ENCODE peak calls at places on chromosomes 11 and 22, in four cellular contexts. F is endothelial cell of umbilical vein, X is K562, D is GM12878. M is an unnamed sample. For H4K20me1, the result is how much of the 10 kb centered on the place peaks cover.

GRCh38 chr11:45021692-45022130 is 71.0 kb upstream of the TP53I11 start:
- DNase-seq in F (peak), D (no peak), X (no peak), M (peak)

GRCh38 chr11:59429924-59430516 is 3.8 kb upstream of the OR5A2 start:
- DNase-seq in X (peak), F (peak), D (peak), M (peak)

GRCh38 chr11:64971421-64972233 is at the start of gene MAJIN:
- DNase-seq in F (peak), X (peak), D (peak), M (peak)

GRCh38 chr11:70111269-70112016 is 33.3 kb downstream of the ANO1 start:
- DNase-seq in D (no peak), F (no peak), X (peak), M (peak)

GRCh38 chr11:132007184-132007583 is 636.8 kb downstream of the NTM start:
- DNase-seq in X (no peak), D (no peak), F (no peak), M (no peak)

GRCh38 chr11:69280994-69281393 is 13.0 kb upstream of the MYEOV start:
- DNase-seq in X (no peak), F (no peak), D (no peak), M (peak)

GRCh38 chr11:65862191-65862735 is 2.0 kb downstream of the MUS81 start:
- DNase-seq in F (no peak), X (no peak), D (no peak), M (no peak)

GRCh38 chr11:119525180-119525854 is 102.3 kb upstream of the THY1 start:
- DNase-seq in D (no peak), X (no peak), F (no peak), M (no peak)

GRCh38 chr11:46895821-46896220 is 22.5 kb downstream of the LRP4 start:
- DNase-seq in F (no peak), D (no peak), X (no peak), M (no peak)

GRCh38 chr11:45180158-45180887 is 33.9 kb downstream of the PRDM11 start:
- DNase-seq in X (no peak), D (no peak), F (peak), M (no peak)

GRCh38 chr11:116166788-116167465 is 605.9 kb downstream of the BUD13 start:
- DNase-seq in D (no peak), X (no peak), F (no peak), M (no peak)

GRCh38 chr11:117200813-117201515 is 1.8 kb downstream of the TAGLN start:
- DNase-seq in D (no peak), F (no peak), X (no peak), M (peak)

GRCh38 chr11:119680899-119681370 is 48.1 kb downstream of the NECTIN1 start:
- DNase-seq in D (no peak), F (no peak), X (no peak), M (peak)

GRCh38 chr11:60831143-60831500 is 10.8 kb upstream of the CCDC86 start:
- DNase-seq in F (peak), X (peak), D (peak), M (peak)

GRCh38 chr11:62707277-62707771 is at the start of the genes BSCL2 and GNG3:
- DNase-seq in X (peak), D (no peak), F (no peak), M (no peak)

GRCh38 chr22:47121791-47122190 is 359.3 kb downstream of the TBC1D22A start:
- DNase-seq in D (no peak), F (no peak), X (no peak), M (no peak)

GRCh38 chr11:45090607-45091006 is 55.8 kb upstream of the PRDM11 start:
- DNase-seq in F (no peak), X (no peak), D (no peak), M (no peak)

GRCh38 chr11:12157241-12157661 is 46.9 kb downstream of the MICAL2 start:
- DNase-seq in D (no peak), X (no peak), F (peak), M (peak)

GRCh38 chr22:45548991-45549736 is 46.5 kb downstream of the FBLN1 start:
- DNase-seq in D (no peak), X (peak), F (no peak), M (peak)

GRCh38 chr11:131966667-131967066 is 596.3 kb downstream of the NTM start:
- DNase-seq in F (no peak), X (no peak), D (no peak), M (no peak)

GRCh38 chr11:119375629-119376196 is 5.8 kb downstream of the USP2 start:
- DNase-seq in X (peak), D (no peak), F (no peak), M (peak)

GRCh38 chr11:110827276-110827675 is 115.0 kb upstream of the ARHGAP20 start:
- DNase-seq in X (no peak), F (no peak), D (no peak), M (no peak)

GRCh38 chr11:65183201-65183891 is 1.6 kb downstream of the CAPN1 start:
- DNase-seq in D (no peak), X (no peak), F (no peak), M (no peak)

GRCh38 chr11:118015385-118015841 is 29.2 kb downstream of the IL10RA start:
- DNase-seq in X (no peak), F (no peak), D (no peak), M (no peak)

GRCh38 chr22:41541484-41541883 is 2.8 kb downstream of the POLR3H start:
- DNase-seq in D (no peak), X (no peak), F (no peak), M (no peak)

DNA sequence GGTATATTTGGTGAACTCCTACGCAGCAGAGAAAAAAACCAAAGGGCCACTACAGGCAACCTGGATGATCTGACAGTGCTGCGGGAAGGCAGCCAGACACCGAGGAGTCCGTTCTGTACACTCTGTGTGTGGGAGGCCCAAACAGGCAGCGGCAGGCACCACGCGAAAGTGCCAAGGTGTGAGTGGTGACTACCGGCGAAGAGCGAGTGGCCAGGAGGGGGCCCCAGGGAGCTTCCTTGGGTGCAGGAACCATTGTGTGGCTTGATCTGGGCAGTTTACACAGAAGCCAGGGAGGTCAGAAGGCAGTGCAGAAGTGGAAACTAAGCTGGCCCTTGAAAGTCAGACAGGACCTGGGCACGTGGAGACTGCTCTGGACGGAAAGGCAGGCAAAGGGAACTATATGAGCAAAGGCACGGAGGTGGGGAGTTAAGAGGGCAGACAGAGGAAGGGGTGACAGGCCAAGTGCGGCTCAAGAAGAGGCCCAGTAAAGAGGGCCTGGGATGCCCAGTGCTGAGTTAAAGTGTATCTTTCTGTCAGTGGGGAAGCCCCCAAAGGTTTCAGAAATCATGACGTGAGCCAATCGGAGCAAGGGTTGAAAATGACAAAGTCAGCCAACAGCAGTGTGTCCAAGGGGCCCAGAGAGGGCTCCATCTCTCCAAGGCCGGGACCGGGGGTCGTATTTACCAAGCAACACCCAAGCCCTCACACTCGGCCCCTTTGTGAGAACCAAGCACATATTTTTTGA is 10.6 kb downstream of the TMEM184B start:
- DNase-seq in X (peak), F (peak), D (no peak), M (no peak)
- TF ChIP-seq FOS in X (no peak), F (no peak), D (no peak), M (no peak)

GRCh38 chr11:72009156-72009555 is 10.4 kb downstream of the IL18BP start:
- DNase-seq in D (no peak), F (no peak), X (no peak), M (no peak)
- H4K20me1 ChIP-seq in D (under half), F (under half), X (under half), M (under half)

DNA sequence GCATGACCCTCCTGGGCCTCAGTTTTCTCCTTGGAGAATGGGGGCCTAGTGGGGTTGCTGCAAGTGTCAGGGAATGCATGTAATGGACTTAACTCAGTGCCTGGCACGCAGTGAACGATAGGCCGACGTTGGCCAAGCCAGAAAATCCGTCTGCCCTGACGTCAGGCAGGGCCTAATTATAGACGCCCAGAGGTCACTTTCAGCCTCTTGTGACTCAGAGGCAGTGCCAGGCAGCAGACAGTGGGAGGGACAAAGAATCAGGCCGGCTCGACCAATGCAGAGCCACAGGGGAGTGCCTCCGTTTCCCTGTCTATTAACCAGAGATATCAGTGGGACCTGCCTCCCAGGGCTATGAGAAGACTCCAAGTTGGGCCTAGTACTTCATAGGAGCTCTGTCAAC is 115.0 kb downstream of the MN1 start:
- DNase-seq in X (peak), D (no peak), F (peak), M (peak)
- TF ChIP-seq FOS in X (no peak), D (no peak), F (peak), M (peak)

GRCh38 chr22:31723699-31724098 is 26.2 kb downstream of the PRR14L start:
- DNase-seq in D (no peak), X (no peak), F (no peak), M (no peak)

GRCh38 chr22:31728857-31729256 is 21.1 kb downstream of the PRR14L start:
- DNase-seq in D (no peak), F (no peak), X (no peak), M (no peak)

GRCh38 chr22:31732089-31732829 is 17.7 kb downstream of the PRR14L start:
- DNase-seq in F (no peak), D (no peak), X (no peak), M (no peak)

GRCh38 chr22:31730344-31730711 is 19.6 kb downstream of the PRR14L start:
- DNase-seq in D (no peak), X (peak), F (no peak), M (no peak)

DNA sequence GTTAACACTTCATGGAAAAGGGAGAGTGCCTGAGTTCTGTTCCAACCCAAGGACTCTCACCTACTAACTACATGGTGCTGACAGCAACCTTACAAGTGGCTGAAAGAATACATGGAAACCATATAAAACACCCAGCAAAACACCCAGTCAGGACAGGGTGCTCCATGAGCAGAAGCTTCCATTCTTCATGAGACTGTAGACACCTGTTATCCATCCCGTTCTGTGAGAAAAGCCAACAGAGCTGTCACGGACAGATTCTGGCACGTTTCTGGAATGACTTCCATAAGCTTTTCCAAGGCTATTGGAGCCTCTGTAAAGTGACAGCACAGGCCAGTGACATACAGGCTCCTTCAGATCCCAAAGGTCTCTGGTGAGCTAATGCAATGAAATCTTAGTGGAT is 23.2 kb downstream of the PRR14L start:
- DNase-seq in D (no peak), F (no peak), X (no peak), M (no peak)
- H4K20me1 ChIP-seq in D (under half), F (under half), X (under half), M (under half)

GRCh38 chr11:287821-288327 is 1.1 kb upstream of the PGGHG start:
- DNase-seq in F (no peak), X (peak), D (no peak), M (no peak)
- TF ChIP-seq FOS in F (no peak), X (no peak), D (no peak), M (no peak)

GRCh38 chr22:20519558-20519957 is 12.1 kb downstream of the MED15 start:
- DNase-seq in F (no peak), X (no peak), D (no peak), M (no peak)

GRCh38 chr22:20522134-20522827 is 14.9 kb downstream of the MED15 start:
- DNase-seq in F (no peak), D (no peak), X (no peak), M (no peak)

GRCh38 chr22:20522828-20523117 is 15.4 kb downstream of the MED15 start:
- DNase-seq in X (no peak), F (peak), D (no peak), M (no peak)

GRCh38 chr22:20517841-20518592 is 10.6 kb downstream of the MED15 start:
- DNase-seq in X (no peak), F (no peak), D (no peak), M (no peak)

GRCh38 chr22:20520093-20520511 is 12.7 kb downstream of the MED15 start:
- DNase-seq in X (no peak), D (no peak), F (peak), M (peak)
- H4K20me1 ChIP-seq in X (half or more), D (under half), F (under half), M (half or more)

DNA sequence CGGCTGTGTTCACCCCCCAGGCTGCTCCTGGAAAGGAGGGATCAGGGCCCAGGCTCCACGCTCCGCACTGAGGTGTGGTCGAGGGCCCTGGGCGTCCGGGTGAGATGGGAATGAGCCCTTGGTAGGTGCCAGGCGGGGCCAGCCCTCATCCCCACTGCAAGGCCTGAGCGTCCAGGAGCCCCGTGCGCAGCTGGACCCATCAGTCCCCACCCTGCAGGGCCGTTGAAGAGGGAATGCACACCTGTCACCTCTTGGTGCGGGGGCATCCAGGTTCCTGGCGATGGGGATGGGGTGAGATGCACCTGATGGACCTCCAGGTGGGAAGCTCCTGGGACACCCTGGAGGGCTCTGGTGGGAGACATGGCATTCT is 72.2 kb downstream of the KCNQ1 start:
- DNase-seq in X (no peak), F (no peak), D (no peak), M (no peak)
- TF ChIP-seq FOS in X (no peak), F (no peak), D (no peak), M (no peak)

GRCh38 chr11:19751055-19751454 is 38.4 kb downstream of the NAV2 start:
- DNase-seq in D (no peak), F (no peak), X (no peak), M (no peak)
- H4K20me1 ChIP-seq in D (under half), F (under half), X (under half), M (under half)